ENCODE peak calls at places on chromosomes 4 and X, in five cellular contexts. X is K562, G is HepG2, W is HEK293T, U is WTC11. E is an unnamed sample.

GRCh38 chr4:109233585-109233984 is 68.9 kb downstream of the COL25A1 start:
- DNase-seq in X (no peak), G (no peak), W (no peak), U (no peak), E (no peak)

GRCh38 chr4:98963538-98964433 is 31.7 kb upstream of the METAP1 start:
- DNase-seq in X (no peak), G (no peak), W (no peak), U (no peak), E (no peak)

GRCh38 chrX:46250151-46250550 is 295.1 kb downstream of the ZNF674 start:
- DNase-seq in X (no peak), G (no peak), W (no peak), U (no peak), E (no peak)

GRCh38 chr4:123102897-123103489 is 180.6 kb upstream of the NUDT6 start:
- DNase-seq in X (peak), G (peak), W (peak), U (no peak), E (peak)

GRCh38 chr4:154082760-154083530 is 294.1 kb upstream of the SFRP2 start:
- DNase-seq in X (peak), G (no peak), W (peak), U (peak), E (no peak)

GRCh38 chr4:16196482-16197393 is 29.5 kb downstream of the TAPT1 start:
- DNase-seq in X (no peak), G (peak), W (peak), U (no peak), E (peak)

GRCh38 chr4:46372878-46373277 is 17.1 kb downstream of the GABRA2 start:
- DNase-seq in X (no peak), G (no peak), W (no peak), U (no peak), E (no peak)

GRCh38 chr4:160136021-160136420 is 1033.1 kb downstream of the RAPGEF2 start:
- DNase-seq in X (no peak), G (no peak), W (no peak), U (no peak), E (no peak)

GRCh38 chr4:33090910-33091309 is 2370.7 kb downstream of the PCDH7 start:
- DNase-seq in X (no peak), G (no peak), W (no peak), U (no peak), E (no peak)

GRCh38 chrX:56995271-56995994 is at the start of gene SPIN3:
- DNase-seq in X (peak), G (peak), W (peak), U (peak), E (peak)

GRCh38 chr4:142314183-142314582 is 531.9 kb downstream of the INPP4B start:
- DNase-seq in X (no peak), G (no peak), W (no peak), U (no peak), E (no peak)

GRCh38 chrX:115366535-115366934 is 77.0 kb downstream of the LUZP4 start:
- DNase-seq in X (no peak), G (no peak), W (no peak), U (no peak), E (no peak)

GRCh38 chr4:168183717-168184571 is 91.6 kb downstream of the ANXA10 start:
- DNase-seq in X (peak), G (peak), W (no peak), U (no peak), E (peak)

GRCh38 chrX:63250253-63250868 is 100.8 kb downstream of the SPIN4 start:
- DNase-seq in X (peak), G (peak), W (peak), U (peak), E (peak)

GRCh38 chrX:154026136-154026806 is 6.6 kb upstream of the IRAK1 start:
- DNase-seq in X (no peak), G (no peak), W (no peak), U (no peak), E (no peak)

GRCh38 chrX:134026732-134027311 is 41.4 kb upstream of the GPC3 start:
- DNase-seq in X (peak), G (peak), W (peak), U (peak), E (peak)

GRCh38 chrX:97909245-97909644 is 1025.5 kb downstream of the RPA4 start:
- DNase-seq in X (no peak), G (no peak), W (no peak), U (no peak), E (no peak)

GRCh38 chr4:3786196-3786869 is 20.1 kb downstream of the ADRA2C start:
- DNase-seq in X (no peak), G (peak), W (no peak), U (no peak), E (no peak)

GRCh38 chr4:40933272-40934053 is 183.7 kb downstream of the NSUN7 start:
- DNase-seq in X (no peak), G (no peak), W (no peak), U (no peak), E (no peak)

GRCh38 chrX:21408324-21408723 is 34.1 kb downstream of the CNKSR2 start:
- DNase-seq in X (no peak), G (no peak), W (no peak), U (no peak), E (no peak)

GRCh38 chr4:175536852-175537453 is 275.1 kb downstream of the GPM6A start:
- DNase-seq in X (peak), G (peak), W (peak), U (no peak), E (peak)

GRCh38 chr4:74886490-74886889 is 46.4 kb upstream of the PARM1 start:
- DNase-seq in X (no peak), G (no peak), W (peak), U (no peak), E (no peak)

GRCh38 chrX:9885150-9885549 is 82.0 kb upstream of the CLDN34 start:
- DNase-seq in X (peak), G (peak), W (peak), U (peak), E (peak)

GRCh38 chr4:10107111-10108091 is 9.2 kb downstream of the WDR1 start:
- DNase-seq in X (no peak), G (no peak), W (no peak), U (no peak), E (no peak)

GRCh38 chr4:43103048-43103447 is 210.5 kb downstream of the GRXCR1 start:
- DNase-seq in X (no peak), G (no peak), W (no peak), U (no peak), E (no peak)

GRCh38 chr4:56907489-56908205 is at the start of gene REST:
- DNase-seq in X (peak), G (peak), W (peak), U (peak), E (no peak)

GRCh38 chr4:43754566-43754965 is 694.0 kb downstream of the KCTD8 start:
- DNase-seq in X (no peak), G (no peak), W (no peak), U (no peak), E (no peak)

GRCh38 chr4:102585329-102585728 is 84.2 kb downstream of the NFKB1 start:
- DNase-seq in X (no peak), G (no peak), W (no peak), U (no peak), E (no peak)

GRCh38 chrX:2484232-2484631 is 16.5 kb downstream of the DHRSX start:
- DNase-seq in X (no peak), G (no peak), W (no peak), U (no peak), E (no peak)

GRCh38 chrX:13309631-13310030 is 10.2 kb downstream of the ATXN3L start:
- DNase-seq in X (no peak), G (no peak), W (no peak), U (no peak), E (no peak)

GRCh38 chr4:55356991-55357461 is 11.0 kb downstream of the SRD5A3 start:
- DNase-seq in X (no peak), G (peak), W (no peak), U (no peak), E (no peak)

GRCh38 chr4:182916483-182917181 is 554 bp downstream of the DCTD start:
- DNase-seq in X (peak), G (no peak), W (peak), U (peak), E (no peak)

GRCh38 chr4:174118171-174118570 is 165.3 kb downstream of the FBXO8 start:
- DNase-seq in X (peak), G (no peak), W (no peak), U (no peak), E (no peak)

DNA sequence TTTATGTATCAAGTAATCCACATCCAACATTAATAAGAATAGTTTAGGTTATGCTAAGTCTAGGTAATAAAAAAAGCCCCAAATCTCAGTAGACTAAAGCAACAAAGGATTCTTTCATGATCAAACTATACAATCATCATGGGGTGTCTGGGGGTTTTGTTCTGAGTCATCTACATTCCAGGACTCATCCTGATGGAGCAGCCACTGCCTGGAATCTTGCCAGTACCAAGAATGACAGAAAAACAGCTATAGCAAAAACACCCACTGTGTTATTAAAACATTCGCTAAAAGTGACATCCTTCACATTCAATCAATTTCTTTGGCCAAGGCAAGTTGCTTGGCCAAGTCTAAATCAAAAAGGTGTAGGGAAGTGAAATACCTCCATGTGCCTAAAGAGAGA is 3.9 kb upstream of the ARHGEF38 start:
- DNase-seq in X (no peak), G (no peak), W (no peak), U (no peak), E (no peak)
- TF ChIP-seq SP1 in X (no peak), G (no peak), W (no peak), U (no peak), E (no peak)

DNA sequence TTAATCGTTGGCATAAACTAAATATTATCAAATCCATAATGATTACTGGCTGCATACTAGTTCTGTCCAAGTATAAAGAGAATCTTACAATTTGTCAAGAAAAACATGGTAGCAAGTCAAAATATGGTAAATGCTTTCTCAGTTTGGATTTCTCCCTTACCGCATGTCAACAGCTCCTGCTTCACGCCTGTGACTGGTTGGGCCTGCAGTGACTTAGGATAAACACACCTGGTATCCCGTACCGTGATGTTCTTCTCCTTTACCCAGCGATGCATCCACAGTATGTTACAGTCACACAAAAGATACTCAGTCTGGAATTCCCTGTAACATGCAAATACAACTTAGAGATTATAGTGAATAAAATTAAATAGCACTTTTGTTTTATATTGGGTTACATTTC is 71.1 kb downstream of the ADGRA3 start:
- DNase-seq in X (no peak), G (no peak), W (no peak), U (no peak), E (no peak)
- TF ChIP-seq SP1 in X (no peak), G (no peak), W (no peak), U (no peak), E (no peak)

DNA sequence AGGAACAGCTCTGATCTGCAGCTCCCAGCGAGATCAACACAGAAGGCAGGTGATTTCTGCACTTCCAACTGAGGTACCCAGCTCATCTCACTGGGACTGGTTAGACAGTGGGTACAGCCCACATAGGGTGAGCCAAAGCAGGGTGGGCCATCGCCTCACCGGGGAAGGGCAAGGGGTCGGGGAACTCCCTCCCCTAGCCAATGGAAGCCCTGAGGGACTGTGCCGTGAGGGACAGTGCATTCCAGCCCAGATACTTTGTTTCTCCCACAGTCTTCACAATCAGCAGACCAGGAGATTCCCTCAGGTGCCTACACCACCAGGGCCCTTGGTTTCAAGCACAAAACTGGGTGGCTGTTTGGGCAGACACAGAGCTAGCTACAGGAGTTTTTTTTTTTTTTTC is 555.9 kb downstream of the BCOR start:
- DNase-seq in X (no peak), G (no peak), W (no peak), U (no peak), E (no peak)
- TF ChIP-seq SP1 in X (no peak), G (no peak), W (no peak), U (no peak), E (no peak)

DNA sequence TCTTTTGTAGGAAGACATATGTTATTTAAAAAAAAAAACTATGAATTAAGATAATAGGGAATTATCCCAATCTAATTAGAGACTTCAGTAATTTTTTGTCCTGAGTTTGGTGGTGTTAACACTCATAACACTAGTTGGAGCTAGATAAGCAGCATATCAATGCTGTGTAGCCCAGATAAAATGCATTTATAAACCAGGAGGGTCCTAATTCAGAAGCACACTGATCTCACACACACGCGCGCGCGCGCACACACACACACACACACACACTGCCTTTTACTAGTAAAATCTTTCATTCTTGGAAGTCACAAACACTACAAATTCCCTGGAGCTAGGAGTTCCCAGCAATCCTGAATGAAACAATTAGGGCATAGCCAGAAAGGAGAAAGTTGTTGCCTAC is 3.2 kb downstream of the UNC5C start:
- DNase-seq in X (no peak), G (no peak), W (no peak), U (no peak), E (no peak)
- TF ChIP-seq SP1 in X (no peak), G (no peak), W (no peak), U (no peak), E (no peak)

GRCh38 chr4:770022-770421 is 55.9 kb downstream of the CPLX1 start:
- DNase-seq in X (no peak), G (no peak), W (no peak), U (no peak), E (no peak)
- TF ChIP-seq SP1 in X (no peak), G (no peak), W (no peak), U (no peak), E (no peak)

DNA sequence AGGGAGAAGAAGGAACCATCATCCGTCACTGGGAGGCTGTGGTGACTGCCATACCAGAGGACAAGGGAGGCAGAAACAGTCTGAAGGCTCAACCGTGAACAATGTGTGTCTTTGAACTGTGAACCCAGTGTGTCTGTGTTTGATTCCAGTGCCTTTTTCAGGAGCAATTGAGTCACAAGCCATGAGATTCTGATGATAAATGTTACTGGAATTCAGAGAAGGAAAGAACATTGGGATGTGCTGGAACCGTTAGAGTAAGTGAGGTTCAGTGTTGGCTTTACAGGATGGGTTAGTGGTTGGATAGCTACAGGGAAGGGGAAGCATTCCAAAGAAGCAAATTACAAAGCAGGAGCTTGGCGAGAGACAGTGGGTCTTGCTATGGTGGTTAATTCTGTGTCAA is 464.4 kb downstream of the TRIML1 start:
- DNase-seq in X (no peak), G (no peak), W (no peak), U (no peak), E (no peak)
- TF ChIP-seq SP1 in X (no peak), G (no peak), W (no peak), U (no peak), E (no peak)

GRCh38 chr4:54315561-54315960 is 86.5 kb downstream of the PDGFRA start:
- DNase-seq in X (no peak), G (no peak), W (no peak), U (no peak), E (no peak)
- TF ChIP-seq SP1 in X (no peak), G (no peak), W (no peak), U (no peak), E (no peak)

DNA sequence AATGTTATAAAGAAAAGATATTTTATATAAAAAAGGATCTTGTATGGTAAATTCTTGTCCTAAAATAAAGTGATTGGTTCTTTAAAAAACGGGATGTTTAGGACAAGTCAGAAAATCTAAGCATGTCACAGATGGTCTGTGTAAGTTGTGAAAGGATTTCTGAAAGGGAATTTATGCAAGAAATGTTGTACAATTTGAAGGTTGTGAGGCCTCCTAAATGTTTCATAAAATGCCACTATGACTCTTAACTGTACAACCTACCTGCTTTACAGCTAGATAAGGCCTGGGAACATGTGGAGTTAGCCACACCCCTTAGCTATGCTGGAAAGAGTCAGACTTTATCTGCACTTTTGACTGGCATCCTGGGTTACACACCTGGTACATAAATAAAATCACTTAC is 951.5 kb upstream of the POU3F4 start:
- DNase-seq in X (no peak), G (no peak), W (no peak), U (no peak), E (no peak)
- TF ChIP-seq SP1 in X (no peak), G (no peak), W (no peak), U (no peak), E (no peak)

DNA sequence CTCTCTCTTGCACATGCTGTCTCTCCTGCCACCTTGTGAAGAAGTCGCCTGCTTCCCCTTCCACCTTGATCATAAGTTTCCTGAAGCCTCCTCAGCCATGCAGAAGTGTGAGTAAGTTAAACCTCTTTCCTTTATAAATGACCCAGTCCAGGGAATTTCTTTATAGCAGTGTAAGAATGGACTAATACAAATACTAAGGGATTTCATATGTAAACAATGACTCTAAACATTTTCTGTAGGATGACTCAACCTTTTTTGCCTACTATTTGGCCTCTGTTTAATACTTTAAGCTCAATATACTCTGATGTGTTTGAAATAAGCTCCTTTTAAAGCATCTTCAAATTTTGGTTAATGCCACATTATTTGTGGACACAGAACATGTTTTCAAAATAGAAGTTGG is 813.5 kb upstream of the SLIT2 start:
- DNase-seq in X (no peak), G (no peak), W (no peak), U (no peak), E (no peak)
- TF ChIP-seq SP1 in X (no peak), G (no peak), W (no peak), U (no peak), E (no peak)

GRCh38 chr4:6885953-6886557 is 23.6 kb upstream of the TBC1D14 start:
- DNase-seq in X (no peak), G (no peak), W (no peak), U (no peak), E (no peak)
- TF ChIP-seq SP1 in X (no peak), G (no peak), W (no peak), U (no peak), E (no peak)

E was measured in HCT116.